ENCODE peak calls at places on chromosome 9, in four cellular contexts. M is IMR-90, T is H9, Z is H1. E is an unnamed sample.

GRCh38 chr9:101062686-101063085 is 34.2 kb downstream of the PLPPR1 start:
- DNase-seq in M (no peak), T (no peak), Z (no peak), E (no peak)

GRCh38 chr9:133056533-133056932 is 5.2 kb upstream of the CEL start:
- DNase-seq in M (no peak), T (no peak), Z (no peak), E (no peak)

GRCh38 chr9:133477461-133477860 is 1.4 kb downstream of the SLC2A6 start:
- DNase-seq in M (no peak), T (no peak), Z (no peak), E (no peak)

GRCh38 chr9:129241725-129242124 is 63.7 kb upstream of the IER5L start:
- DNase-seq in M (no peak), T (no peak), Z (no peak), E (no peak)

GRCh38 chr9:35075358-35075757 is 2.9 kb upstream of the VCP start:
- DNase-seq in M (no peak), T (no peak), Z (no peak), E (no peak)

GRCh38 chr9:91422832-91423711 is 560 bp downstream of the NFIL3 start:
- DNase-seq in M (peak; percentile 85), T (peak; percentile 61), Z (peak; percentile 72), E (peak; percentile 77)

GRCh38 chr9:34252670-34253459 is 74.0 kb downstream of the UBAP1 start:
- DNase-seq in M (peak; percentile 54), T (peak; percentile 79), Z (peak; percentile 89), E (peak; percentile 75)

GRCh38 chr9:136541179-136541578 is 4.7 kb downstream of the NOTCH1 start:
- DNase-seq in M (no peak), T (no peak), Z (no peak), E (no peak)

GRCh38 chr9:89999534-90000370 is 394.9 kb downstream of the GADD45G start:
- DNase-seq in M (peak; percentile 55), T (no peak), Z (no peak), E (no peak)

GRCh38 chr9:35341585-35341984 is 148.3 kb upstream of the RUSC2 start:
- DNase-seq in M (peak; percentile 85), T (peak; percentile 43), Z (no peak), E (peak; percentile 37)

GRCh38 chr9:134396258-134396742 is 70.0 kb downstream of the RXRA start:
- DNase-seq in M (no peak), T (no peak), Z (no peak), E (no peak)

GRCh38 chr9:133103183-133103986 is 17.7 kb downstream of the RALGDS start:
- DNase-seq in M (peak; percentile 19), T (peak; percentile 59), Z (peak; percentile 93), E (no peak)

GRCh38 chr9:31519424-31519823 is 865.0 kb upstream of the ACO1 start:
- DNase-seq in M (no peak), T (no peak), Z (no peak), E (no peak)

GRCh38 chr9:14127656-14128055 is 186.3 kb downstream of the NFIB start:
- DNase-seq in M (peak; percentile 58), T (no peak), Z (no peak), E (no peak)

GRCh38 chr9:107489144-107489673 is 360 bp downstream of the KLF4 start:
- DNase-seq in M (no peak), T (no peak), Z (no peak), E (peak; percentile 14)

GRCh38 chr9:88949425-88949824 is 41.8 kb upstream of the S1PR3 start:
- DNase-seq in M (peak; percentile 52), T (no peak), Z (no peak), E (no peak)

GRCh38 chr9:120369608-120370220 is 210.3 kb downstream of the CDK5RAP2 start:
- DNase-seq in M (peak; percentile 42), T (no peak), Z (no peak), E (no peak)

GRCh38 chr9:2066312-2067273 is 51.4 kb downstream of the SMARCA2 start:
- DNase-seq in M (peak; percentile 26), T (no peak), Z (no peak), E (peak; percentile 87)

GRCh38 chr9:86700601-86701000 is 246.7 kb downstream of the GAS1 start:
- DNase-seq in M (peak; percentile 41), T (no peak), Z (no peak), E (no peak)

GRCh38 chr9:16154570-16155078 is 601.8 kb downstream of the CCDC171 start:
- DNase-seq in M (no peak), T (peak; percentile 85), Z (peak; percentile 82), E (peak; percentile 78)

GRCh38 chr9:86282979-86283535 is 719 bp upstream of the ISCA1 start:
- DNase-seq in M (peak; percentile 88), T (no peak), Z (no peak), E (peak; percentile 36)

GRCh38 chr9:127917603-127918002 is 762 bp upstream of the ST6GALNAC4 start:
- DNase-seq in M (no peak), T (no peak), Z (no peak), E (no peak)

GRCh38 chr9:110025551-110026170 is 182.3 kb downstream of the C9orf152 start:
- DNase-seq in M (no peak), T (no peak), Z (no peak), E (no peak)

GRCh38 chr9:2439957-2440356 is 181.6 kb upstream of the VLDLR start:
- DNase-seq in M (no peak), T (no peak), Z (no peak), E (peak; percentile 17)

GRCh38 chr9:21965401-21965951 is 28.7 kb downstream of the CDKN2A start:
- DNase-seq in M (peak; percentile 77), T (peak; percentile 75), Z (peak; percentile 79), E (peak; percentile 87)

GRCh38 chr9:87659534-87660419 is 66.1 kb upstream of the CTSL start:
- DNase-seq in M (no peak), T (peak; percentile 27), Z (no peak), E (no peak)

GRCh38 chr9:93086445-93087224 is 9.4 kb upstream of the CARD19 start:
- DNase-seq in M (no peak), T (no peak), Z (no peak), E (no peak)

DNA sequence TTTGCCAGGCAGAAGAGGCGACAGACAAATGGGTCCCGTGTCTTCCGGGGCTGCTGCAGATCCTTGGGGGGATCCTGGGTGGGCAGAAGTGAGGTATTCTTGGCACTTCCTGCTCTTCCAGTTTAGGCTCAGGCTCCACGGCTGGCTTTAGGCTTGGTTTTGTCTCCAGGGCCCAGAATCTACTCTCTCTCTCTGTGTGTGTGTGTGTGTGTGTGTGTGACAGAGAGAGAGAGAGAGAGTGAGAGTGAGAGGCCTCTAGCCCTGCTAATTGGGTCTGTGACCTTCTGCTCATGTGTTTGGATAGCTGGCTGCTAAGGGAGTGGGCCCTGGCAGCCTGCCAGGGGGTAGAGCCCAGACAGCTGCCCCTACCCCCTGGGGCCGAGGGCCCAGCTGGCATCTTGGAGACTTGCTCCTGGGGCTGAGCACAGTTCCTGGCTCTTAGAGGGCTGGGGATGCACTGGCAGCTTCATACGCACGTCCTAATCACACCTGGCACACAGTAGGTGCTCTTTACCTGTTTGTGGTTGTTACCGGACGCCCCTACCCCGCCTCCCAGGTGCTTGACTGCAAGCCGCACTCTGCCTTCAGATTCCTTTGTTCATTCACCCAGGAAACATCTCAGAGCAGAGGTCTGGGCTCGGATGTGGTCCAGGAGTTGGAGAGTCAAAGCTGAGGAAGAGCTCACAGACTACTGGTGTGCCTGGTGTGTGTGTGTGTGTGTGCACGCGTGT is 39.4 kb downstream of the CRB2 start:
- DNase-seq in M (no peak), T (no peak), Z (no peak), E (peak; percentile 86)
- H4K5ac ChIP-seq in M (no peak overlapping the region), T (no peak overlapping the region), Z (no peak overlapping the region), E (no peak overlapping the region)

GRCh38 chr9:72352911-72353388 is 12.1 kb downstream of the ZFAND5 start:
- DNase-seq in M (peak; percentile 42), T (no peak), Z (no peak), E (no peak)

GRCh38 chr9:72355153-72355552 is 9.9 kb downstream of the ZFAND5 start:
- DNase-seq in M (no peak), T (no peak), Z (no peak), E (no peak)

GRCh38 chr9:72353455-72354116 is 11.4 kb downstream of the ZFAND5 start:
- DNase-seq in M (no peak), T (no peak), Z (no peak), E (no peak)

GRCh38 chr9:72356019-72356653 is 8.9 kb downstream of the ZFAND5 start:
- DNase-seq in M (no peak), T (no peak), Z (no peak), E (no peak)

GRCh38 chr9:72354704-72355103 is 10.3 kb downstream of the ZFAND5 start:
- DNase-seq in M (no peak), T (no peak), Z (no peak), E (no peak)
- H4K5ac ChIP-seq in M (no peak overlapping the region), T (no peak overlapping the region), Z (no peak overlapping the region), E (no peak overlapping the region)

GRCh38 chr9:23766613-23767012 is 59.4 kb downstream of the ELAVL2 start:
- DNase-seq in M (no peak), T (no peak), Z (no peak), E (no peak)
- H4K5ac ChIP-seq in M (no peak overlapping the region), T (no peak overlapping the region), Z (no peak overlapping the region), E (no peak overlapping the region)

GRCh38 chr9:36818965-36819870 is 214.8 kb downstream of the PAX5 start:
- DNase-seq in M (no peak), T (peak; percentile 50), Z (peak; percentile 56), E (peak; percentile 62)
- H4K5ac ChIP-seq in M (no peak overlapping the region), T (no peak overlapping the region), Z (no peak overlapping the region), E (no peak overlapping the region)

GRCh38 chr9:36637491-36638270 is 65.0 kb downstream of the MELK start:
- DNase-seq in M (no peak), T (no peak), Z (no peak), E (no peak)
- H4K5ac ChIP-seq in M (no peak overlapping the region), T (no peak overlapping the region), Z (no peak overlapping the region), E (no peak overlapping the region)

DNA sequence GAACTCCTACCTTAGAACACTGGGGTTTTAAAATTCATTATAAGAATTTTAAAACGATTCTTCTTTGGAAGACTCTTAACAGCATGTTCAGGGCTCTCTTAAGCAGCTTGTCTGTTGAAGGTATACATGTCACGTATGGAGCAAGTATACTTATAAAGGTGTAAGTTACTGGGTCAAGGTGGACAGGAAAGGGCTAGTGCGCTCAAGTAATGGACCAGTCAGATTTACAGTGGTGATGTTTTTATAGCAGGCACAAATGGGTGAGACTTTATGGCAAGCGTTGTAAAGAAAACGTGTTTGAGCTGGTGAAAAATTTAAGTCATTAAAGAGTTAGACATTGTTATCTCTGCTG is 7.9 kb downstream of the SLC44A1 start:
- DNase-seq in M (no peak), T (no peak), Z (no peak), E (no peak)
- H4K5ac ChIP-seq in M (no peak overlapping the region), T (no peak overlapping the region), Z (no peak overlapping the region), E (no peak overlapping the region)

GRCh38 chr9:114367823-114368609 is 19.8 kb downstream of the AKNA start:
- DNase-seq in M (no peak), T (no peak), Z (no peak), E (no peak)
- H4K5ac ChIP-seq in M (no peak overlapping the region), T (no peak overlapping the region), Z (no peak overlapping the region), E (no peak overlapping the region)